ENCODE peak calls at places on chromosomes 13 and 19, in eight cellular contexts. M is tibial artery, D is heart right ventricle, A is esophagus squamous epithelium, V is psoas muscle, L is PC-9, P is OCI-LY7, F is IMR-90. K is an unnamed sample.

GRCh38 chr19:17058236-17058635 is 17.0 kb downstream of the HAUS8 start:
- DNase-seq in V (no peak), D (no peak), L (no peak), A (no peak), M (no peak), F (peak; percentile 46), P (no peak), K (no peak)

GRCh38 chr13:90365130-90365529 is 982.4 kb upstream of the MIR17HG start:
- DNase-seq in L (no peak), M (no peak), F (no peak), V (no peak), P (no peak), A (no peak), D (no peak), K (no peak)

GRCh38 chr13:94224670-94225069 is 254.8 kb downstream of the DCT start:
- DNase-seq in L (no peak), M (no peak), P (no peak), V (no peak), D (no peak), F (no peak), A (no peak), K (no peak)

GRCh38 chr19:1361601-1362384 is 21.9 kb upstream of the NDUFS7 start:
- DNase-seq in L (no peak), P (no peak), D (no peak), A (no peak), F (peak; percentile 78), M (no peak), V (no peak), K (no peak)

GRCh38 chr19:40251244-40251643 is 24.8 kb upstream of the CCNP start:
- DNase-seq in A (no peak), L (no peak), M (no peak), D (no peak), F (no peak), P (no peak), V (no peak), K (no peak)

GRCh38 chr19:13302521-13303270 is 152.5 kb downstream of the IER2 start:
- DNase-seq in M (no peak), L (no peak), F (no peak), V (no peak), A (no peak), D (no peak), P (no peak), K (no peak)

GRCh38 chr13:74751739-74752138 is 617.5 kb upstream of the KLF12 start:
- DNase-seq in V (no peak), P (no peak), M (no peak), A (no peak), D (no peak), L (no peak), F (no peak), K (no peak)

GRCh38 chr19:23305555-23305954 is 55.4 kb upstream of the ZNF724 start:
- DNase-seq in A (no peak), F (no peak), L (no peak), V (no peak), D (no peak), M (no peak), P (peak; percentile 63), K (no peak)

GRCh38 chr19:28128341-28128740 is 1084.6 kb downstream of the UQCRFS1 start:
- DNase-seq in M (no peak), V (no peak), D (no peak), F (no peak), L (no peak), P (no peak), A (no peak), K (no peak)

GRCh38 chr19:3253270-3253669 is 28.8 kb downstream of the CELF5 start:
- DNase-seq in D (no peak), F (no peak), L (no peak), V (no peak), P (peak; percentile 23), M (no peak), A (no peak), K (no peak)

GRCh38 chr13:23658929-23659541 is 88.8 kb downstream of the TNFRSF19 start:
- DNase-seq in M (no peak), L (no peak), F (no peak), D (peak; percentile 31), P (no peak), V (peak; percentile 39), A (no peak), K (no peak)

GRCh38 chr13:49288458-49288857 is 40.7 kb downstream of the CDADC1 start:
- DNase-seq in P (no peak), F (no peak), V (no peak), A (no peak), D (no peak), L (no peak), M (no peak), K (no peak)

GRCh38 chr13:75165543-75166230 is 316.3 kb downstream of the TBC1D4 start:
- DNase-seq in D (no peak), P (no peak), M (no peak), V (no peak), A (no peak), F (no peak), L (no peak), K (no peak)

GRCh38 chr19:5850743-5851293 is 431 bp downstream of the FUT3 start:
- DNase-seq in M (no peak), P (peak; percentile 16), L (peak; percentile 66), A (no peak), D (no peak), F (peak; percentile 53), V (no peak), K (no peak)

GRCh38 chr13:32940601-32941000 is 75.6 kb upstream of the KL start:
- DNase-seq in A (no peak), F (peak; percentile 56), P (no peak), V (peak; percentile 14), D (peak; percentile 46), M (no peak), L (no peak), K (no peak)

GRCh38 chr19:9498183-9498902 is at the start of gene ZNF560:
- DNase-seq in P (no peak), L (peak; percentile 53), A (no peak), D (no peak), M (no peak), F (peak; percentile 12), V (no peak), K (no peak)

GRCh38 chr13:111614613-111615012 is 294.2 kb downstream of the TEX29 start:
- DNase-seq in F (no peak), P (no peak), V (no peak), D (no peak), M (no peak), L (no peak), A (no peak), K (no peak)

GRCh38 chr13:112968380-112968909 is 569 bp upstream of the MCF2L start:
- DNase-seq in P (peak; percentile 24), L (peak; percentile 65), F (no peak), D (peak; percentile 62), A (no peak), M (peak; percentile 60), V (no peak), K (no peak)

GRCh38 chr19:5001547-5002131 is 32.7 kb downstream of the KDM4B start:
- DNase-seq in D (no peak), M (no peak), V (no peak), L (peak; percentile 12), P (peak; percentile 55), F (peak; percentile 71), A (no peak), K (no peak)

GRCh38 chr13:31200636-31200970 is 828 bp downstream of the B3GLCT start:
- DNase-seq in V (peak; percentile 61), L (no peak), A (no peak), M (peak; percentile 74), P (peak; percentile 62), F (no peak), D (peak; percentile 66), K (no peak)

GRCh38 chr13:26219726-26220125 is 2.4 kb downstream of the RNF6 start:
- DNase-seq in V (no peak), F (peak; percentile 29), P (no peak), A (no peak), D (no peak), L (no peak), M (no peak), K (no peak)

GRCh38 chr19:33294058-33294798 is 8.1 kb downstream of the CEBPA start:
- DNase-seq in A (no peak), V (no peak), D (no peak), P (no peak), F (no peak), M (no peak), L (no peak), K (no peak)

GRCh38 chr19:1251503-1252220 is 3.3 kb downstream of the MIDN start:
- DNase-seq in A (peak; percentile 59), M (peak; percentile 89), P (peak; percentile 71), F (no peak), L (peak; percentile 57), D (peak; percentile 84), V (peak; percentile 80), K (no peak)

GRCh38 chr19:14554382-14554812 is 17.5 kb downstream of the NDUFB7 start:
- DNase-seq in M (no peak), D (no peak), L (peak; percentile 42), V (no peak), A (no peak), F (no peak), P (no peak), K (no peak)
- TF ChIP-seq CTCF in M (no peak), D (no peak), L (no peak), V (no peak), A (peak; percentile 34), F (no peak), P (no peak), K (no peak)

GRCh38 chr13:65912516-65912915 is 1317.6 kb downstream of the PCDH9 start:
- DNase-seq in P (no peak), F (no peak), L (no peak), D (no peak), M (no peak), V (no peak), A (no peak), K (no peak)

GRCh38 chr13:65913173-65913572 is 1317.0 kb downstream of the PCDH9 start:
- DNase-seq in L (no peak), M (no peak), V (no peak), F (peak; percentile 86), P (no peak), A (no peak), D (no peak), K (no peak)

GRCh38 chr13:65909501-65909900 is 1320.6 kb downstream of the PCDH9 start:
- DNase-seq in A (no peak), P (no peak), D (no peak), V (no peak), L (no peak), M (no peak), F (no peak), K (no peak)

GRCh38 chr13:65914707-65915106 is 1315.4 kb downstream of the PCDH9 start:
- DNase-seq in F (peak; percentile 72), L (no peak), D (no peak), M (no peak), A (no peak), P (no peak), V (no peak), K (no peak)

GRCh38 chr13:65911546-65912193 is 1318.5 kb downstream of the PCDH9 start:
- DNase-seq in F (no peak), V (no peak), D (no peak), A (no peak), P (no peak), L (no peak), M (no peak), K (no peak)
- H3K9me3 ChIP-seq in F (peaks cover 11% of the 10 kb centered on the region), V (no peaks in the 10 kb centered on the region), D (peaks cover 13% of the 10 kb centered on the region), A (no peaks in the 10 kb centered on the region), P (no peaks in the 10 kb centered on the region), L (no peaks in the 10 kb centered on the region), M (no peaks in the 10 kb centered on the region), K (peaks cover 8% of the 10 kb centered on the region)

GRCh38 chr13:96850538-96850937 is 143.7 kb downstream of the OXGR1 start:
- DNase-seq in P (no peak), D (no peak), M (no peak), L (no peak), A (no peak), V (no peak), F (no peak), K (no peak)
- TF ChIP-seq CTCF in P (no peak), D (no peak), M (no peak), L (no peak), A (no peak), V (no peak), F (no peak), K (no peak)

GRCh38 chr19:56619131-56619530 is 23.8 kb upstream of the SMIM17 start:
- DNase-seq in A (no peak), P (no peak), L (no peak), V (no peak), F (no peak), D (no peak), M (no peak), K (no peak)
- H3K9me3 ChIP-seq in A (no peaks in the 10 kb centered on the region), P (peaks cover 7% of the 10 kb centered on the region), L (peaks cover 14% of the 10 kb centered on the region), V (peaks cover 57% of the 10 kb centered on the region), F (peaks cover 69% of the 10 kb centered on the region), D (peaks cover 11% of the 10 kb centered on the region), M (peaks cover 11% of the 10 kb centered on the region), K (no peaks in the 10 kb centered on the region)